ENCODE peak calls at places on chromosomes 2 and 18, in ten cellular contexts. M is heart left ventricle, X is GM12878, P is ovary, D is spleen, A is HCT116, B is erythroblast, O is H1, T is body of pancreas, C is H54. Q is an unnamed sample.

GRCh38 chr2:222303828-222304736 is 5.3 kb upstream of the PAX3 start:
- DNase-seq in M (no peak), X (no peak), P (no peak), D (peak), A (no peak), B (no peak), O (peak), T (no peak), C (no peak), Q (no peak)

GRCh38 chr2:9753276-9753600 is 90.0 kb upstream of the TAF1B start:
- DNase-seq in M (no peak), X (peak), P (no peak), D (no peak), A (peak), B (peak), O (no peak), T (peak), C (peak), Q (no peak)

GRCh38 chr2:164771897-164772296 is 69.7 kb downstream of the COBLL1 start:
- DNase-seq in M (no peak), X (no peak), P (no peak), D (no peak), A (no peak), B (no peak), O (no peak), T (no peak), C (no peak), Q (no peak)

GRCh38 chr2:184599054-184599874 is 935 bp downstream of the ZNF804A start:
- DNase-seq in M (no peak), X (no peak), P (no peak), D (no peak), A (peak), B (peak), O (no peak), T (no peak), C (peak), Q (no peak)

GRCh38 chr18:33744032-33744697 is 166.1 kb downstream of the ASXL3 start:
- DNase-seq in M (no peak), X (no peak), P (no peak), D (no peak), A (no peak), B (no peak), O (no peak), T (no peak), C (no peak), Q (no peak)

GRCh38 chr2:239605409-239605808 is 204.6 kb upstream of the HDAC4 start:
- DNase-seq in M (no peak), X (no peak), P (no peak), D (no peak), A (no peak), B (no peak), O (no peak), T (no peak), C (no peak), Q (no peak)

GRCh38 chr2:70620020-70620419 is 66.4 kb upstream of the TGFA start:
- DNase-seq in M (no peak), X (no peak), P (no peak), D (no peak), A (no peak), B (no peak), O (no peak), T (no peak), C (no peak), Q (no peak)

GRCh38 chr2:205193829-205194228 is 488.5 kb upstream of the NRP2 start:
- DNase-seq in M (no peak), X (no peak), P (no peak), D (no peak), A (no peak), B (no peak), O (no peak), T (no peak), C (no peak), Q (no peak)

GRCh38 chr2:207143474-207144190 is 22.1 kb downstream of the KLF7 start:
- DNase-seq in M (peak), X (no peak), P (peak), D (peak), A (no peak), B (no peak), O (peak), T (peak), C (no peak), Q (peak)

GRCh38 chr2:190123956-190124355 is 61.4 kb upstream of the MSTN start:
- DNase-seq in M (no peak), X (no peak), P (no peak), D (no peak), A (no peak), B (no peak), O (no peak), T (no peak), C (no peak), Q (no peak)

GRCh38 chr2:226295123-226295522 is 504.5 kb downstream of the IRS1 start:
- DNase-seq in M (no peak), X (no peak), P (no peak), D (no peak), A (no peak), B (no peak), O (no peak), T (no peak), C (no peak), Q (no peak)

GRCh38 chr2:226303707-226304106 is 495.9 kb downstream of the IRS1 start:
- DNase-seq in M (no peak), X (no peak), P (no peak), D (no peak), A (no peak), B (no peak), O (no peak), T (no peak), C (no peak), Q (no peak)

GRCh38 chr2:226304308-226304707 is 495.3 kb downstream of the IRS1 start:
- DNase-seq in M (no peak), X (no peak), P (no peak), D (no peak), A (no peak), B (no peak), O (no peak), T (no peak), C (no peak), Q (no peak)

GRCh38 chr2:226299771-226300170 is 499.8 kb downstream of the IRS1 start:
- DNase-seq in M (no peak), X (no peak), P (no peak), D (no peak), A (no peak), B (no peak), O (no peak), T (no peak), C (no peak), Q (no peak)

DNA sequence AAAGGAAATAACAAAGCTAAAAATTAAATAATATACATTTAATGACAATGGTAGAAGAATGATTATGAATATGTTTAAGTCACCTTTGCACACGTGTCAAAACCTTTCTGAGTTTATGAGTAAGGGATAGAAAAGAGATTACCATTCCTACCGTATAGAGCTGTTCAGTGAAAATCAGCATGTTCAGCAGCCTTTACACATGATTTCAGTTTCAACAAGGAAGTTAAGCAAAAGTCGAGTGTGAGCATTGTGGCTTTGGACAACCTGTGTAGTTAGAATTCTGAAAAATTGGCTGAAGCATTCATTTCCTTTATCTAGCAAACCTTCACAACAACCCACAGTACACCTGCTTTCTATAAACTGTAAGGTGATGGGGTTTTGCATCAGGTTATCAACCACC is 499.1 kb downstream of the IRS1 start:
- DNase-seq in M (no peak), X (no peak), P (no peak), D (no peak), A (no peak), B (no peak), O (no peak), T (no peak), C (no peak), Q (no peak)
- TF ChIP-seq POLR2A in M (no peak), X (no peak), P (no peak), D (no peak), A (no peak), B (no peak), O (no peak), T (no peak), C (no peak), Q (no peak)

DNA sequence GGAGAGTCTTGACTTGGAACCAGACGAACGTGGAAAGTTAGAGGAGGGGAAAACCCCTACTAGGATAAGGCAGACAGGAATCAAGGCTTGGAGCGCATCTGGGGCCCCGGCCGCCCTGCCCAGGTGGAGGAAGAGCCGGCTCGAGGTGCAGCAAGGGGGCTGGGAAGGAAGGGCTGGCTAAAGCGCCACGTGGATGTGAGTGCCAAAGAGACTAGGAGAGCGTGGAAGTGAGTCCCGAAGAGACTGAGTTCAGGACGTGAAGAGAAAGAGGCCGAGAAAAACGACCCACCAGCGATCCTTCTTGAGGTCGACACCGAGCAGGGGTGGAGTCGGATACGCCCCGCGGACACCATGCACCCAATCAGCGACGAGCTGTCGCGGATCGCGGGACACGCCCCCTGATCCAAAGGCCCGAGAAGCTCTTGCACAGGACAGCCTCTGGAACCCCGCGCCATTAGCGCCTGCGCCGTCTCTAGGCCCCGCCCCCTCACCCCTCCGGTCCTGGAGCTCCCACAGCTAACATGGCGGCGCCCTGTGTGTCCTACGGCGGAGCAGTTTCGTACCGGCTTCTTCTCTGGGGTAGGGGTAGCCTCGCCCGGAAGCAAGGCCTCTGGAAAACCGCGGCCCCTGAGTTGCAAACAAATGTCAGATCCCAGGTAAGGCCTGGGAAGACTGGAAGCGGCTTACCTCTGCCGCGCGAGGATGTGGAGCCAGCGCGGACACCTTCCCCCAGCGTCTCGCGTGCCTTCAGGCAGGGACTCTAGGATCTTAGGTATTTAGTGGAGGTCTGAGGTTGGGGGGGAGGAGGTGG is at the start of gene MRPS9:
- DNase-seq in M (peak), X (peak), P (peak), D (peak), A (peak), B (peak), O (peak), T (peak), C (peak), Q (peak)
- TF ChIP-seq POLR2A in M (no peak), X (peak), P (no peak), D (no peak), A (peak), B (peak), O (no peak), T (peak), C (peak), Q (peak)

GRCh38 chr2:319059-319600 is 31.2 kb upstream of the ALKAL2 start:
- DNase-seq in M (no peak), X (no peak), P (no peak), D (no peak), A (no peak), B (peak), O (no peak), T (no peak), C (no peak), Q (no peak)

GRCh38 chr2:317501-318424 is 29.9 kb upstream of the ALKAL2 start:
- DNase-seq in M (no peak), X (no peak), P (no peak), D (no peak), A (no peak), B (no peak), O (no peak), T (no peak), C (peak), Q (no peak)

GRCh38 chr2:320561-320960 is 32.7 kb upstream of the ALKAL2 start:
- DNase-seq in M (no peak), X (no peak), P (no peak), D (no peak), A (no peak), B (no peak), O (no peak), T (no peak), C (no peak), Q (no peak)

GRCh38 chr2:322326-322725 is 34.4 kb upstream of the ALKAL2 start:
- DNase-seq in M (no peak), X (no peak), P (no peak), D (no peak), A (no peak), B (no peak), O (no peak), T (no peak), C (no peak), Q (no peak)

GRCh38 chr2:323035-323434 is 35.1 kb upstream of the ALKAL2 start:
- DNase-seq in M (no peak), X (no peak), P (no peak), D (no peak), A (no peak), B (no peak), O (no peak), T (no peak), C (no peak), Q (no peak)
- TF ChIP-seq POLR2A in M (no peak), X (no peak), P (no peak), D (no peak), A (no peak), B (no peak), O (no peak), T (no peak), C (no peak), Q (no peak)

DNA sequence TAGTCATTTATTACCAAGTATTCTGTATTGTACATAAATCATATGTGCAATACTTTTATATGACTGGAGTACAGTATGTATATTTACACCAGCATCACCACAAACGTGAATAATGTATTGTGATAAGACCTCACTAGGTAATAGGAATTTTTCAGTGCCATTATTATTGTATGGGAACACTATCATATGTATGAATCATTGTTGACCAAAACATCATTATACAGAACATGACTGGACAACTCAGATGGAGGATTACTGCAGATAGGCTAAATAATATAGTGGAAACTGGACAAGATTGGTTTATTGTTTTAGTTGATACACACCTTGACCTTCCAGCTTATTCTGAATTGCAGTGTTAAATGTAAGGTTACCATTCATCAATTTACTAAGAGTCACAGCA is 33.4 kb downstream of the VAPA start:
- DNase-seq in M (no peak), X (no peak), P (no peak), D (no peak), A (no peak), B (no peak), O (no peak), T (no peak), C (no peak), Q (no peak)
- TF ChIP-seq POLR2A in M (no peak), X (no peak), P (no peak), D (no peak), A (no peak), B (no peak), O (no peak), T (no peak), C (no peak), Q (no peak)

DNA sequence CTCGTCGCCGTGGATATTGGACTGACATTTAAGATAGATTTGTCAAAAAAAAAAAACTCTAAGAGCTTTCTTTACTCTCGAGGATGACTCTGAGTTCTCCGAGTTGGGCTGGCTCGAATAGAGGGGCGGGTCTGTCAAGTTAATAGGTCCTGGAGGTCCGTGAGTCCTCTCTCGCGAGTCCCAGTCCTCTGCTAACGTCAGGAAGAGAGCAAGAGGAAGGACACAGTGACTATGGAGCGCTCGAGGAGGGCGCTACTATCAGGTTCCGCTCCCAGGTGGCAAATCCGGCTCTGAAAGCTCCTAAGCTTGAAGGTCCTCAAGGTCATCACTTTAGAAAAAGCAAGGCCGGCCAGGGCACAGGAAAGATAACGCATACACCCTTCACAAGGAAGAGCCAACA is 404 bp upstream of the AKAIN1 start:
- DNase-seq in M (no peak), X (no peak), P (no peak), D (no peak), A (no peak), B (no peak), O (no peak), T (peak), C (no peak), Q (no peak)
- TF ChIP-seq POLR2A in M (no peak), X (no peak), P (no peak), D (no peak), A (no peak), B (no peak), O (no peak), T (no peak), C (no peak), Q (no peak)

Q was measured in uterus.